ENCODE peak calls at places on chromosome 16, in five cellular contexts. One of them, this sample, is unnamed.

GRCh38 chr16:75244225-75244792 is 7.1 kb downstream of the BCAR1 start:
- DNase-seq in transverse colon: peak; percentile 63
- DNase-seq in bronchial epithelial cell: no peak
- DNase-seq in ovary: peak; percentile 68
- DNase-seq in tibial nerve: peak; percentile 47
- DNase-seq in this sample: peak; percentile 86

GRCh38 chr16:30721606-30722005 is 22.6 kb downstream of the SRCAP start:
- DNase-seq in tibial nerve: no peak
- DNase-seq in ovary: no peak
- DNase-seq in bronchial epithelial cell: peak; percentile 44
- DNase-seq in transverse colon: no peak
- DNase-seq in this sample: no peak

GRCh38 chr16:69936751-69937211 is 14.4 kb upstream of the CLEC18A start:
- DNase-seq in transverse colon: no peak
- DNase-seq in ovary: no peak
- DNase-seq in bronchial epithelial cell: no peak
- DNase-seq in tibial nerve: peak; percentile 2
- DNase-seq in this sample: no peak

GRCh38 chr16:86395477-86395876 is 114.8 kb upstream of the FOXF1 start:
- DNase-seq in ovary: no peak
- DNase-seq in bronchial epithelial cell: no peak
- DNase-seq in tibial nerve: no peak
- DNase-seq in transverse colon: no peak
- DNase-seq in this sample: no peak

GRCh38 chr16:11105038-11105903 is 150.7 kb downstream of the SOCS1 start:
- DNase-seq in tibial nerve: peak; percentile 51
- DNase-seq in transverse colon: peak; percentile 41
- DNase-seq in bronchial epithelial cell: peak; percentile 83
- DNase-seq in ovary: no peak
- DNase-seq in this sample: peak; percentile 96

GRCh38 chr16:16059895-16060590 is 110.6 kb downstream of the ABCC1 start:
- DNase-seq in bronchial epithelial cell: no peak
- DNase-seq in ovary: no peak
- DNase-seq in transverse colon: no peak
- DNase-seq in tibial nerve: no peak
- DNase-seq in this sample: no peak

GRCh38 chr16:52068447-52069074 is 478.4 kb downstream of the TOX3 start:
- DNase-seq in transverse colon: peak; percentile 41
- DNase-seq in tibial nerve: no peak
- DNase-seq in bronchial epithelial cell: peak; percentile 66
- DNase-seq in ovary: no peak
- DNase-seq in this sample: peak; percentile 13

GRCh38 chr16:65254144-65254543 is 132.3 kb upstream of the CDH11 start:
- DNase-seq in transverse colon: no peak
- DNase-seq in tibial nerve: no peak
- DNase-seq in bronchial epithelial cell: no peak
- DNase-seq in ovary: no peak
- DNase-seq in this sample: no peak

GRCh38 chr16:2337431-2338296 is 2.9 kb downstream of the ABCA3 start:
- DNase-seq in bronchial epithelial cell: no peak
- DNase-seq in transverse colon: no peak
- DNase-seq in tibial nerve: no peak
- DNase-seq in ovary: no peak
- DNase-seq in this sample: no peak

GRCh38 chr16:89442990-89443726 is 47.2 kb downstream of the ANKRD11 start:
- DNase-seq in tibial nerve: no peak
- DNase-seq in bronchial epithelial cell: peak; percentile 95
- DNase-seq in ovary: no peak
- DNase-seq in transverse colon: peak; percentile 70
- DNase-seq in this sample: peak; percentile 73

GRCh38 chr16:76277099-76278030 is at the start of gene CNTNAP4:
- DNase-seq in tibial nerve: peak; percentile 7
- DNase-seq in ovary: no peak
- DNase-seq in transverse colon: no peak
- DNase-seq in bronchial epithelial cell: no peak
- DNase-seq in this sample: peak; percentile 6

GRCh38 chr16:69781118-69781517 is 19.0 kb downstream of the WWP2 start:
- DNase-seq in ovary: no peak
- DNase-seq in bronchial epithelial cell: no peak
- DNase-seq in tibial nerve: no peak
- DNase-seq in transverse colon: no peak
- DNase-seq in this sample: no peak

GRCh38 chr16:67989322-67990017 is 9.2 kb upstream of the DPEP3 start:
- DNase-seq in tibial nerve: no peak
- DNase-seq in transverse colon: no peak
- DNase-seq in ovary: no peak
- DNase-seq in bronchial epithelial cell: no peak
- DNase-seq in this sample: no peak

GRCh38 chr16:68539704-68540370 is 746 bp downstream of the ZFP90 start:
- DNase-seq in transverse colon: no peak
- DNase-seq in bronchial epithelial cell: peak; percentile 22
- DNase-seq in tibial nerve: no peak
- DNase-seq in ovary: no peak
- DNase-seq in this sample: peak; percentile 43

GRCh38 chr16:2825049-2825742 is 4.9 kb upstream of the ZG16B start:
- DNase-seq in transverse colon: peak; percentile 6
- DNase-seq in ovary: no peak
- DNase-seq in bronchial epithelial cell: no peak
- DNase-seq in tibial nerve: no peak
- DNase-seq in this sample: no peak

GRCh38 chr16:89633064-89633631 is 19.7 kb downstream of the DPEP1 start:
- DNase-seq in transverse colon: peak; percentile 40
- DNase-seq in bronchial epithelial cell: peak; percentile 63
- DNase-seq in tibial nerve: no peak
- DNase-seq in ovary: no peak
- DNase-seq in this sample: peak; percentile 78

GRCh38 chr16:28985206-28985605 is 354 bp downstream of the LAT start:
- DNase-seq in ovary: no peak
- DNase-seq in bronchial epithelial cell: no peak
- DNase-seq in transverse colon: no peak
- DNase-seq in tibial nerve: no peak
- DNase-seq in this sample: no peak
- H3K4me3 ChIP-seq in ovary: no peak overlapping the region
- H3K4me3 ChIP-seq in bronchial epithelial cell: no peak overlapping the region
- H3K4me3 ChIP-seq in transverse colon: no peak overlapping the region
- H3K4me3 ChIP-seq in tibial nerve: no peak overlapping the region
- H3K4me3 ChIP-seq in this sample: no peak overlapping the region

GRCh38 chr16:28180660-28181556 is 30.9 kb downstream of the XPO6 start:
- DNase-seq in transverse colon: no peak
- DNase-seq in tibial nerve: no peak
- DNase-seq in bronchial epithelial cell: no peak
- DNase-seq in ovary: no peak
- DNase-seq in this sample: peak; percentile 59

GRCh38 chr16:28179354-28179753 is 32.4 kb downstream of the XPO6 start:
- DNase-seq in ovary: no peak
- DNase-seq in transverse colon: no peak
- DNase-seq in tibial nerve: no peak
- DNase-seq in bronchial epithelial cell: no peak
- DNase-seq in this sample: no peak

GRCh38 chr16:28182183-28182582 is 29.6 kb downstream of the XPO6 start:
- DNase-seq in ovary: no peak
- DNase-seq in bronchial epithelial cell: no peak
- DNase-seq in tibial nerve: no peak
- DNase-seq in transverse colon: no peak
- DNase-seq in this sample: no peak

GRCh38 chr16:28183441-28183840 is 28.3 kb downstream of the XPO6 start:
- DNase-seq in transverse colon: no peak
- DNase-seq in bronchial epithelial cell: no peak
- DNase-seq in ovary: no peak
- DNase-seq in tibial nerve: no peak
- DNase-seq in this sample: no peak

GRCh38 chr16:28181557-28181914 is 30.2 kb downstream of the XPO6 start:
- DNase-seq in transverse colon: no peak
- DNase-seq in tibial nerve: no peak
- DNase-seq in ovary: no peak
- DNase-seq in bronchial epithelial cell: peak; percentile 81
- DNase-seq in this sample: peak; percentile 92
- H3K4me3 ChIP-seq in transverse colon: no peak overlapping the region
- H3K4me3 ChIP-seq in tibial nerve: no peak overlapping the region
- H3K4me3 ChIP-seq in ovary: no peak overlapping the region
- H3K4me3 ChIP-seq in bronchial epithelial cell: no peak overlapping the region
- H3K4me3 ChIP-seq in this sample: no peak overlapping the region

DNA sequence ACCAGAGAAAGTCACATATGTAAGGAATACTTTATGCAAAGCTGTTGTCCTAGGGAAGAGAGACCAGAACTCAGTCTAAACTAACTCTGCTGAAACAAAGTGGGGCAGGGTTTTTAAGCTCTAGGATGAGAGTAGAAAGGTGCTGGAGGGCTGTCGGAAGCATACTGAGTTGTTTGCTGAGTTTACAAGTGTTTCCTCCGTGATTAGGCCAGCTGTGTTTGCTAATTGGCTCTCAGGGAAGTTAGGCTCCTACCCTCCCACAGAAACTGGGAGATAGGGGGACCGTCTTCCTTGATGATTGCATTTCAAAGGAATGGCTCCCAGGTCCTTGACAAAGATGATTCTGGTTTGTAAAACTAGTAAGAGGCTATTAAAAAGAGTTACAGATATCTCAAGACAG is 24.4 kb upstream of the CRYM start:
- DNase-seq in ovary: no peak
- DNase-seq in transverse colon: no peak
- DNase-seq in bronchial epithelial cell: peak; percentile 67
- DNase-seq in tibial nerve: no peak
- DNase-seq in this sample: no peak
- H3K4me3 ChIP-seq in ovary: no peak overlapping the region
- H3K4me3 ChIP-seq in transverse colon: no peak overlapping the region
- H3K4me3 ChIP-seq in bronchial epithelial cell: peak overlapping the region; percentile 88
- H3K4me3 ChIP-seq in tibial nerve: no peak overlapping the region
- H3K4me3 ChIP-seq in this sample: peak overlapping the region; percentile 3

DNA sequence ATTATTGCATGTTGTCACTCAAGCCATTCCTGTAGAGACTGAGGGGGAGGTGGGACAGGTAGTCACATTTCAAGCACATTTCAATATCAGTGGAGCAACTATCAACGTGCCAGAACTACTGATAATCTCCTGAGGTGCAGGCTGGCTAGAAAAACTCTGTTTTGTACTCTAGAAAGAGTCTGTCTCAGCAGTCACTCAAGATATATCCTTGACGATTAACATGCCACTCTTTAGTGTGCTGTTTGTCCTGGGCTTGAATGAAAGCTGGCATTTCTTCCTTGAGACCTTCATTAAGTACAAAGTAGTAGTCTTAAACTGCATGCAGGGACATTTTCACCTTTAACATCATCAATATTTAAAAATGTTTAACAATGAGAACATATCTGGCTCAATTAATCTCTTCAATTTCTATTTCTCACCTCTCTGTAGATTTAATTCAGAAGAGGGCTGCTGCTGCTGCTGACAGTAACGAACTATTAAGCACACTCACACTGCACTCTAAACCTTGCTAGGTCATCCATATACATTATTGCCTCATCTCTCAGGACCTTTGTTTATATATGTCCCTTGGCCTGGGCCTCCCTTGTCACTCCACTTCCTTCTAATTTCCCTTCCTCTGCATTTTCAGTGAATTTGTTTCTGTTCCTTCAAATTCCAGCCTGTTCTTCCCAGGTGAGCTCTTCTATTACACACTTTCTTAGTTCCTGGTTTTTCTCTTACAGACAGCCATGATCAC is 412.0 kb downstream of the HAPSTR1 start:
- DNase-seq in bronchial epithelial cell: no peak
- DNase-seq in transverse colon: no peak
- DNase-seq in tibial nerve: no peak
- DNase-seq in ovary: no peak
- DNase-seq in this sample: no peak
- H3K4me3 ChIP-seq in bronchial epithelial cell: no peak overlapping the region
- H3K4me3 ChIP-seq in transverse colon: no peak overlapping the region
- H3K4me3 ChIP-seq in tibial nerve: no peak overlapping the region
- H3K4me3 ChIP-seq in ovary: no peak overlapping the region
- H3K4me3 ChIP-seq in this sample: no peak overlapping the region

DNA sequence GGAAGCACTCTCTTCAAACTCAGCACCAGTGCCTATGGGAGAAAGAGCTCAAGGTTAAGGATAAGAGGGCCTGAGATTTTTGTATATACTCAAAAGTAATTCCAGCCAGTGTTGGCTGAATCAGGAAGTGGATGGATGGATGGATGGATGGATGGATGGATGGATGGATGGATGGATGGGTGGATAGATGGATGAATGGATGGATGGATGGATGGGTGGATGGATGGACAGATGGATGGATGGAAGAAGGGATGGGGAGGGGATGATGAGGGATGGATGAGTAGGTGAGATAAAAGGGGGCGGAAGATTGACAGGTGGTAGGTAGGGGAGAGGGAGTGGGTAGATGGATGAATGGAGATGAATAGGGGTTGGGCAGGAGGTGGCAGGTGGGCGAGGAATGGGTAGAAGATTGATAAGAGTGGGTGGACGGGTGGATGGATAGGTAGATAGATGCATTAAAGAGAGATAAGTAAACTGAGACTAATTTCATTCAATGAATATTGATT is 4.1 kb downstream of the CX3CL1 start:
- DNase-seq in transverse colon: no peak
- DNase-seq in ovary: no peak
- DNase-seq in bronchial epithelial cell: no peak
- DNase-seq in tibial nerve: no peak
- DNase-seq in this sample: no peak
- H3K4me3 ChIP-seq in transverse colon: no peak overlapping the region
- H3K4me3 ChIP-seq in ovary: no peak overlapping the region
- H3K4me3 ChIP-seq in bronchial epithelial cell: no peak overlapping the region
- H3K4me3 ChIP-seq in tibial nerve: no peak overlapping the region
- H3K4me3 ChIP-seq in this sample: no peak overlapping the region